ENCODE peak calls at places on chromosomes 1 and 21, in seven cellular contexts. One of them, this sample, is unnamed.

GRCh38 chr1:205229916-205230700 is 2.4 kb downstream of the TMCC2 start:
- DNase-seq in H9: no peak
- DNase-seq in DND-41: no peak
- DNase-seq in AG09319: no peak
- DNase-seq in endothelial cell: no peak
- DNase-seq in fibroblast of villous mesenchyme: no peak
- DNase-seq in GM13977: no peak
- DNase-seq in this sample: peak; percentile 54

GRCh38 chr1:185045793-185046441 is 559 bp downstream of the RNF2 start:
- DNase-seq in H9: peak; percentile 48
- DNase-seq in DND-41: peak; percentile 52
- DNase-seq in AG09319: no peak
- DNase-seq in endothelial cell: peak; percentile 62
- DNase-seq in fibroblast of villous mesenchyme: peak; percentile 33
- DNase-seq in GM13977: peak; percentile 73
- DNase-seq in this sample: no peak

GRCh38 chr1:229581485-229581884 is 23.0 kb upstream of the ABCB10 start:
- DNase-seq in H9: no peak
- DNase-seq in DND-41: no peak
- DNase-seq in AG09319: no peak
- DNase-seq in endothelial cell: no peak
- DNase-seq in fibroblast of villous mesenchyme: no peak
- DNase-seq in GM13977: no peak
- DNase-seq in this sample: no peak

GRCh38 chr1:25031966-25032667 is 102.0 kb upstream of the RUNX3 start:
- DNase-seq in H9: no peak
- DNase-seq in DND-41: no peak
- DNase-seq in AG09319: no peak
- DNase-seq in endothelial cell: no peak
- DNase-seq in fibroblast of villous mesenchyme: no peak
- DNase-seq in GM13977: peak; percentile 72
- DNase-seq in this sample: no peak

GRCh38 chr1:56910441-56910985 is 55.3 kb downstream of the C8B start:
- DNase-seq in H9: no peak
- DNase-seq in DND-41: no peak
- DNase-seq in AG09319: no peak
- DNase-seq in endothelial cell: no peak
- DNase-seq in fibroblast of villous mesenchyme: no peak
- DNase-seq in GM13977: no peak
- DNase-seq in this sample: no peak

GRCh38 chr1:147676306-147677085 is 6.2 kb upstream of the ACP6 start:
- DNase-seq in H9: no peak
- DNase-seq in DND-41: no peak
- DNase-seq in AG09319: no peak
- DNase-seq in endothelial cell: no peak
- DNase-seq in fibroblast of villous mesenchyme: peak; percentile 58
- DNase-seq in GM13977: no peak
- DNase-seq in this sample: no peak

GRCh38 chr1:119743776-119744597 is 24.7 kb downstream of the HMGCS2 start:
- DNase-seq in H9: peak; percentile 67
- DNase-seq in DND-41: peak; percentile 62
- DNase-seq in AG09319: peak; percentile 38
- DNase-seq in endothelial cell: peak; percentile 52
- DNase-seq in fibroblast of villous mesenchyme: peak; percentile 80
- DNase-seq in GM13977: peak; percentile 71
- DNase-seq in this sample: no peak

GRCh38 chr1:174923820-174924219 is 75.9 kb upstream of the CACYBP start:
- DNase-seq in H9: no peak
- DNase-seq in DND-41: no peak
- DNase-seq in AG09319: no peak
- DNase-seq in endothelial cell: no peak
- DNase-seq in fibroblast of villous mesenchyme: no peak
- DNase-seq in GM13977: no peak
- DNase-seq in this sample: no peak

GRCh38 chr1:204089044-204089751 is 16.3 kb downstream of the SOX13 start:
- DNase-seq in H9: no peak
- DNase-seq in DND-41: no peak
- DNase-seq in AG09319: no peak
- DNase-seq in endothelial cell: no peak
- DNase-seq in fibroblast of villous mesenchyme: peak; percentile 93
- DNase-seq in GM13977: no peak
- DNase-seq in this sample: no peak

GRCh38 chr21:28084951-28085350 is 907.7 kb downstream of the LTN1 start:
- DNase-seq in H9: no peak
- DNase-seq in DND-41: no peak
- DNase-seq in AG09319: no peak
- DNase-seq in endothelial cell: no peak
- DNase-seq in fibroblast of villous mesenchyme: no peak
- DNase-seq in GM13977: no peak
- DNase-seq in this sample: no peak

GRCh38 chr1:206965781-206966180 is 4.5 kb downstream of the FCAMR start:
- DNase-seq in H9: no peak
- DNase-seq in DND-41: no peak
- DNase-seq in AG09319: no peak
- DNase-seq in endothelial cell: no peak
- DNase-seq in fibroblast of villous mesenchyme: no peak
- DNase-seq in GM13977: no peak
- DNase-seq in this sample: no peak

GRCh38 chr1:16445052-16445451 is 4.5 kb downstream of the NECAP2 start:
- DNase-seq in H9: no peak
- DNase-seq in DND-41: no peak
- DNase-seq in AG09319: no peak
- DNase-seq in endothelial cell: no peak
- DNase-seq in fibroblast of villous mesenchyme: no peak
- DNase-seq in GM13977: peak; percentile 40
- DNase-seq in this sample: no peak

GRCh38 chr1:16443975-16444745 is 3.6 kb downstream of the NECAP2 start:
- DNase-seq in H9: no peak
- DNase-seq in DND-41: no peak
- DNase-seq in AG09319: no peak
- DNase-seq in endothelial cell: no peak
- DNase-seq in fibroblast of villous mesenchyme: peak; percentile 59
- DNase-seq in GM13977: no peak
- DNase-seq in this sample: no peak

GRCh38 chr1:16441312-16441641 is 753 bp downstream of the NECAP2 start:
- DNase-seq in H9: no peak
- DNase-seq in DND-41: no peak
- DNase-seq in AG09319: no peak
- DNase-seq in endothelial cell: no peak
- DNase-seq in fibroblast of villous mesenchyme: peak; percentile 45
- DNase-seq in GM13977: no peak
- DNase-seq in this sample: no peak

GRCh38 chr1:16442273-16442672 is 1.7 kb downstream of the NECAP2 start:
- DNase-seq in H9: no peak
- DNase-seq in DND-41: no peak
- DNase-seq in AG09319: no peak
- DNase-seq in endothelial cell: no peak
- DNase-seq in fibroblast of villous mesenchyme: no peak
- DNase-seq in GM13977: no peak
- DNase-seq in this sample: no peak

DNA sequence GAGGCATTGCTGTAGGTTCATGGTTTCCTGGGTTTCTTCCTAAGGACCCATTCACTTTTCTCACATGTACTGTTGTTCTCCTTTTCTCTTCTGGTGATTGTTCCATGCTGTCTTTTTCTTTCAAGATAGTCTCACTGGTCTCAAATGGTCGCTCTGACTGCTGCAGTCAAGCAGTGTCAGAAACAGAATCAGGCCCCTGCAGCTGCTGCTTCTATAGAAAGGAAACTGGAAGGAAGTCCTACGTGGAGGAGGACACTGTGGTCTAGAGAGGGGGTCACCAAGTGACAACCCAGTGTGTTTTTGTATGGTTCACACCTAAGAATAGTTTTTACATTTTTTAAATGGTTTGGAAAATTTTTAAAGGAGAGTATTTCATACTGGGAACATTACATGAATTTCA is 2.4 kb downstream of the NECAP2 start:
- DNase-seq in H9: no peak
- DNase-seq in DND-41: no peak
- DNase-seq in AG09319: no peak
- DNase-seq in endothelial cell: no peak
- DNase-seq in fibroblast of villous mesenchyme: no peak
- DNase-seq in GM13977: no peak
- DNase-seq in this sample: no peak
- TF ChIP-seq CTCF in H9: no peak
- TF ChIP-seq CTCF in DND-41: no peak
- TF ChIP-seq CTCF in AG09319: no peak
- TF ChIP-seq CTCF in endothelial cell: no peak
- TF ChIP-seq CTCF in fibroblast of villous mesenchyme: no peak
- TF ChIP-seq CTCF in GM13977: no peak
- TF ChIP-seq CTCF in this sample: no peak

DNA sequence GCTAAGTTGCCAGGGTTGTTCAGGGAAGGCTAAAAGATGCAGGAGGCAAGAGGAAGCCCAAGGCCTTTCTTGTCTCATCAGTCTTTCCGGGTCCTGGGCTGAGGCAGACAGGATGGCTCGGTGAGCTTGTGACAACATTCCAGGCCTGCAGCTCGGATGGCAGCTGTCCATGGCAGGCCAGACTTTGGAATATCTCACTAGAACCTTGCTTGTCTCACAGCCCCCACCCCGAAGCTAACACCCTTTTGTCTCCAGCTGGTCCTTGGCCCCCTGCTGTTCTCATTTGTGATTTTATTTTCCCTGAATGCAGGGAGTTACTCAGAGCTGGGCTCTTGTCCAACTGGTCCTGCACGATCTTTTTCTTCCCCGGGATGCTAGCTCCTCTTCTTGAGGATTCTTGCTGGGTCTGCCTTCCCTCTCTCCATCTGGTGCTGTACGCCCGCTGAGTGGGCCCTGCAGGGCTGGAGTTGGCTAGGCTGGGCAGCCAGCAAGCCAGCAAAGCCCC is 477.2 kb upstream of the CAMK1G start:
- DNase-seq in H9: peak; percentile 40
- DNase-seq in DND-41: no peak
- DNase-seq in AG09319: no peak
- DNase-seq in endothelial cell: no peak
- DNase-seq in fibroblast of villous mesenchyme: no peak
- DNase-seq in GM13977: no peak
- DNase-seq in this sample: no peak
- TF ChIP-seq CTCF in H9: no peak
- TF ChIP-seq CTCF in DND-41: no peak
- TF ChIP-seq CTCF in AG09319: no peak
- TF ChIP-seq CTCF in endothelial cell: no peak
- TF ChIP-seq CTCF in fibroblast of villous mesenchyme: no peak
- TF ChIP-seq CTCF in GM13977: no peak
- TF ChIP-seq CTCF in this sample: no peak

DNA sequence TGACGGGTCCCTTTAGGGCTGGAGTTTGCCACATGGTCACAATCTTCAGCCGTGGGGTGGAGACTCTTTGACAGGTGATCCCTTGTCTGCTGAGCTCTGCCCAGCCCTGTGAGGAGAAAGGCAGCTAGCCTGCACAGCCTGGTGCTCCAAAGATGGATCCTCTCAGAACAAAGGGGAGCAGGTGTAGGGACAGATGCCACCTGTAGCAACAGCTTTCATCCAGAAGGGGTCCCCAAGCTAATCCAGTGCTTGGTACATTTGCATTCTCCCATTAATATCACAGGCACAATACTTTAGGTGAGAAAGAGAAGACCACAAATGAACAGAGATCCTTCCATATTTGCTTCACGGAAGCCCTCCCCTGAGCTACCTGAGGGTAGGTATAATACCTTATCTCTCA is 93.2 kb downstream of the CCDC185 start:
- DNase-seq in H9: no peak
- DNase-seq in DND-41: no peak
- DNase-seq in AG09319: no peak
- DNase-seq in endothelial cell: no peak
- DNase-seq in fibroblast of villous mesenchyme: no peak
- DNase-seq in GM13977: no peak
- DNase-seq in this sample: no peak
- TF ChIP-seq CTCF in H9: peak; percentile 49
- TF ChIP-seq CTCF in DND-41: peak; percentile 32
- TF ChIP-seq CTCF in AG09319: no peak
- TF ChIP-seq CTCF in endothelial cell: no peak
- TF ChIP-seq CTCF in fibroblast of villous mesenchyme: peak; percentile 5
- TF ChIP-seq CTCF in GM13977: no peak
- TF ChIP-seq CTCF in this sample: no peak

GRCh38 chr1:47725000-47725731 is 272.0 kb downstream of the TRABD2B start:
- DNase-seq in H9: peak; percentile 71
- DNase-seq in DND-41: no peak
- DNase-seq in AG09319: no peak
- DNase-seq in endothelial cell: peak; percentile 56
- DNase-seq in fibroblast of villous mesenchyme: no peak
- DNase-seq in GM13977: peak; percentile 23
- DNase-seq in this sample: no peak
- TF ChIP-seq CTCF in H9: peak; percentile 56
- TF ChIP-seq CTCF in DND-41: no peak
- TF ChIP-seq CTCF in AG09319: no peak
- TF ChIP-seq CTCF in endothelial cell: no peak
- TF ChIP-seq CTCF in fibroblast of villous mesenchyme: no peak
- TF ChIP-seq CTCF in GM13977: no peak
- TF ChIP-seq CTCF in this sample: no peak

GRCh38 chr21:43703068-43703880 is 15.7 kb upstream of the PDXK start:
- DNase-seq in H9: peak; percentile 53
- DNase-seq in DND-41: no peak
- DNase-seq in AG09319: peak; percentile 61
- DNase-seq in endothelial cell: no peak
- DNase-seq in fibroblast of villous mesenchyme: peak; percentile 62
- DNase-seq in GM13977: no peak
- DNase-seq in this sample: no peak
- TF ChIP-seq CTCF in H9: no peak
- TF ChIP-seq CTCF in DND-41: no peak
- TF ChIP-seq CTCF in AG09319: no peak
- TF ChIP-seq CTCF in endothelial cell: no peak
- TF ChIP-seq CTCF in fibroblast of villous mesenchyme: no peak
- TF ChIP-seq CTCF in GM13977: no peak
- TF ChIP-seq CTCF in this sample: no peak

GRCh38 chr1:187267745-187268277 is 439.1 kb downstream of the PLA2G4A start:
- DNase-seq in H9: no peak
- DNase-seq in DND-41: no peak
- DNase-seq in AG09319: no peak
- DNase-seq in endothelial cell: no peak
- DNase-seq in fibroblast of villous mesenchyme: no peak
- DNase-seq in GM13977: no peak
- DNase-seq in this sample: no peak

GRCh38 chr1:187262731-187263130 is 434.0 kb downstream of the PLA2G4A start:
- DNase-seq in H9: no peak
- DNase-seq in DND-41: no peak
- DNase-seq in AG09319: no peak
- DNase-seq in endothelial cell: no peak
- DNase-seq in fibroblast of villous mesenchyme: no peak
- DNase-seq in GM13977: no peak
- DNase-seq in this sample: no peak

GRCh38 chr1:187261637-187262036 is 432.9 kb downstream of the PLA2G4A start:
- DNase-seq in H9: no peak
- DNase-seq in DND-41: no peak
- DNase-seq in AG09319: no peak
- DNase-seq in endothelial cell: no peak
- DNase-seq in fibroblast of villous mesenchyme: no peak
- DNase-seq in GM13977: no peak
- DNase-seq in this sample: no peak

GRCh38 chr1:187266051-187266450 is 437.3 kb downstream of the PLA2G4A start:
- DNase-seq in H9: no peak
- DNase-seq in DND-41: no peak
- DNase-seq in AG09319: no peak
- DNase-seq in endothelial cell: no peak
- DNase-seq in fibroblast of villous mesenchyme: no peak
- DNase-seq in GM13977: no peak
- DNase-seq in this sample: no peak

GRCh38 chr1:187264995-187265602 is 436.4 kb downstream of the PLA2G4A start:
- DNase-seq in H9: peak; percentile 49
- DNase-seq in DND-41: peak; percentile 5
- DNase-seq in AG09319: no peak
- DNase-seq in endothelial cell: peak; percentile 42
- DNase-seq in fibroblast of villous mesenchyme: peak; percentile 28
- DNase-seq in GM13977: no peak
- DNase-seq in this sample: no peak
- TF ChIP-seq CTCF in H9: peak; percentile 81
- TF ChIP-seq CTCF in DND-41: peak; percentile 50
- TF ChIP-seq CTCF in AG09319: no peak
- TF ChIP-seq CTCF in endothelial cell: no peak
- TF ChIP-seq CTCF in fibroblast of villous mesenchyme: peak; percentile 29
- TF ChIP-seq CTCF in GM13977: peak; percentile 19
- TF ChIP-seq CTCF in this sample: peak; percentile 84

GRCh38 chr1:180636138-180636537 is 4.3 kb downstream of the XPR1 start:
- DNase-seq in H9: no peak
- DNase-seq in DND-41: no peak
- DNase-seq in AG09319: no peak
- DNase-seq in endothelial cell: no peak
- DNase-seq in fibroblast of villous mesenchyme: peak; percentile 79
- DNase-seq in GM13977: no peak
- DNase-seq in this sample: no peak
- TF ChIP-seq CTCF in H9: peak; percentile 38
- TF ChIP-seq CTCF in DND-41: peak; percentile 23
- TF ChIP-seq CTCF in AG09319: no peak
- TF ChIP-seq CTCF in endothelial cell: no peak
- TF ChIP-seq CTCF in fibroblast of villous mesenchyme: peak; percentile 44
- TF ChIP-seq CTCF in GM13977: no peak
- TF ChIP-seq CTCF in this sample: peak; percentile 36